ENCODE peak calls at places on chromosomes 13 and 19, in ten cellular contexts. One of them, this sample, is unnamed.

GRCh38 chr19:13115936-13116281 is 631 bp downstream of the TRMT1 start:
- DNase-seq in breast epithelium: no peak
- DNase-seq in vagina: no peak
- DNase-seq in suprapubic skin: no peak
- DNase-seq in upper lobe of left lung: no peak
- DNase-seq in lower leg skin: no peak
- DNase-seq in tibial nerve: no peak
- DNase-seq in stomach: no peak
- DNase-seq in body of pancreas: no peak
- DNase-seq in IMR-90: no peak
- DNase-seq in this sample: no peak

GRCh38 chr13:45015300-45015699 is 26.0 kb downstream of the GPALPP1 start:
- DNase-seq in lower leg skin: no peak
- DNase-seq in stomach: no peak
- DNase-seq in IMR-90: peak; percentile 73
- DNase-seq in tibial nerve: no peak
- DNase-seq in body of pancreas: no peak
- DNase-seq in breast epithelium: no peak
- DNase-seq in suprapubic skin: no peak
- DNase-seq in upper lobe of left lung: no peak
- DNase-seq in vagina: no peak
- DNase-seq in this sample: no peak

GRCh38 chr19:1189419-1189818 is 15.4 kb upstream of the SBNO2 start:
- DNase-seq in lower leg skin: no peak
- DNase-seq in tibial nerve: no peak
- DNase-seq in body of pancreas: no peak
- DNase-seq in vagina: no peak
- DNase-seq in IMR-90: peak; percentile 35
- DNase-seq in suprapubic skin: no peak
- DNase-seq in upper lobe of left lung: peak; percentile 77
- DNase-seq in breast epithelium: no peak
- DNase-seq in stomach: no peak
- DNase-seq in this sample: no peak

GRCh38 chr19:55300821-55301458 is 17.1 kb downstream of the BRSK1 start:
- DNase-seq in vagina: no peak
- DNase-seq in stomach: no peak
- DNase-seq in upper lobe of left lung: no peak
- DNase-seq in IMR-90: no peak
- DNase-seq in body of pancreas: no peak
- DNase-seq in suprapubic skin: no peak
- DNase-seq in lower leg skin: no peak
- DNase-seq in breast epithelium: no peak
- DNase-seq in tibial nerve: no peak
- DNase-seq in this sample: no peak

GRCh38 chr13:60019119-60019993 is 144.4 kb downstream of the DIAPH3 start:
- DNase-seq in tibial nerve: no peak
- DNase-seq in body of pancreas: no peak
- DNase-seq in IMR-90: peak; percentile 40
- DNase-seq in suprapubic skin: no peak
- DNase-seq in stomach: no peak
- DNase-seq in vagina: no peak
- DNase-seq in upper lobe of left lung: no peak
- DNase-seq in breast epithelium: no peak
- DNase-seq in lower leg skin: no peak
- DNase-seq in this sample: no peak

GRCh38 chr13:64925284-64925683 is 2304.9 kb downstream of the PCDH9 start:
- DNase-seq in stomach: no peak
- DNase-seq in breast epithelium: no peak
- DNase-seq in tibial nerve: no peak
- DNase-seq in vagina: no peak
- DNase-seq in upper lobe of left lung: no peak
- DNase-seq in lower leg skin: no peak
- DNase-seq in suprapubic skin: no peak
- DNase-seq in body of pancreas: no peak
- DNase-seq in IMR-90: peak; percentile 19
- DNase-seq in this sample: no peak

GRCh38 chr19:7488736-7489353 is at the start of gene PEX11G:
- DNase-seq in lower leg skin: peak; percentile 98
- DNase-seq in upper lobe of left lung: peak; percentile 92
- DNase-seq in stomach: peak; percentile 96
- DNase-seq in body of pancreas: peak; percentile 94
- DNase-seq in suprapubic skin: peak; percentile 93
- DNase-seq in IMR-90: peak; percentile 81
- DNase-seq in breast epithelium: peak; percentile 82
- DNase-seq in vagina: no peak
- DNase-seq in tibial nerve: peak; percentile 86
- DNase-seq in this sample: peak; percentile 91

GRCh38 chr13:52713894-52714293 is 25.7 kb downstream of the CNMD start:
- DNase-seq in IMR-90: no peak
- DNase-seq in stomach: no peak
- DNase-seq in tibial nerve: peak; percentile 54
- DNase-seq in vagina: no peak
- DNase-seq in lower leg skin: no peak
- DNase-seq in upper lobe of left lung: peak; percentile 60
- DNase-seq in suprapubic skin: no peak
- DNase-seq in breast epithelium: peak; percentile 20
- DNase-seq in body of pancreas: peak; percentile 7
- DNase-seq in this sample: no peak

GRCh38 chr19:12698138-12698537 is 1.7 kb upstream of the FBXW9 start:
- DNase-seq in stomach: no peak
- DNase-seq in vagina: no peak
- DNase-seq in breast epithelium: no peak
- DNase-seq in lower leg skin: no peak
- DNase-seq in IMR-90: no peak
- DNase-seq in suprapubic skin: no peak
- DNase-seq in tibial nerve: no peak
- DNase-seq in body of pancreas: no peak
- DNase-seq in upper lobe of left lung: no peak
- DNase-seq in this sample: no peak

GRCh38 chr19:44988896-44989563 is 12.2 kb upstream of the RELB start:
- DNase-seq in suprapubic skin: no peak
- DNase-seq in IMR-90: peak; percentile 62
- DNase-seq in tibial nerve: peak; percentile 41
- DNase-seq in stomach: peak; percentile 74
- DNase-seq in breast epithelium: no peak
- DNase-seq in vagina: no peak
- DNase-seq in body of pancreas: peak; percentile 73
- DNase-seq in lower leg skin: peak; percentile 89
- DNase-seq in upper lobe of left lung: peak; percentile 54
- DNase-seq in this sample: peak; percentile 68

DNA sequence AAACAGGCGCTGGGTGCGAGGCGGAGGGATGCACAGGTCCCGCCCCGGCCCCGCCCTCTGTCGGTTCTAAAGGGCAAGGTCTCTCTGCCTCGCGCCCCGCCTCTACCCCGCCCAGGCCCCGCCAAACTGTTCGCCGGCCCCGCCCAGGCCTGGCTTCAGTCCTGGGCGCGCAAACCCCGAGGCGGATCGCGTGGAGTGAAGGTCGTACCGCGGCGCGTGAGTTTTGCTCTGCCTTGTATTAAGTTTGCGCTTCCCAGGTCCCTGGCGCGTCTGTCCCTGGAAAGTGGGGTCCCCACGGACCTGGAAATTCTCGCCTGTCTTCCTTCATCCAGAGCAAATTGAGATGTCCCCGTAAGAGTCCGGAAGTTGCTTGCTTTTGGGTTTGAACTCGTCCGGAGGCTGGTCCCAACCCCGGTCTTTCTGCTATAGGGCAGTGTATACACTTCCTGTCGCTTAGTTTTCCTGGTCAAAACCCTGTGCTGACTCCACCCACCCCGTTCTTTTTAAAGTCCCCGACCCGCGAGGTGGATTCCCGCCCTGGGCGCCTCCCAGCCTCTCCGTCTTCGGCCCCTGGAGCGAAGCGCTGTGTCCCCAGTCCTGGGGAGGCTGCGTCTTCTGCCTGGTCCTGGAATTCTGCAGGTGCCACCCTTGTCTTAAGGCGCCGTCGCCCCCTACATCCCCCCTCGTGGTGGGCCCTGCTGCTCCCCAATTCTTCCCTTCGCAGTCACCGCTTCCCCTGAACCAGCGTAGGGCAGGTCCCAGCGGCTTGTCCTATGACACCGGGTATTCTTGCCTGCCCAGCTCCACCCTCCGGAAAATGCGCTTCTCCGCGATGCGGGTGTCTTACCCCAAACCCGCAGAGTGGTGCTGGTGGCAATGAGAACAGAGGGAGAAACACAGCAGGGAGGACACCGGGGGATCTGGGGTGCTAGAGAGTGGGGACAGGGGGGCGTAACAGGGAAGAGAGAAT is 8.6 kb downstream of the ZNF808 start:
- DNase-seq in vagina: no peak
- DNase-seq in breast epithelium: peak; percentile 78
- DNase-seq in suprapubic skin: peak; percentile 93
- DNase-seq in stomach: peak; percentile 74
- DNase-seq in IMR-90: peak; percentile 61
- DNase-seq in lower leg skin: peak; percentile 97
- DNase-seq in upper lobe of left lung: peak; percentile 87
- DNase-seq in tibial nerve: peak; percentile 79
- DNase-seq in body of pancreas: peak; percentile 66
- DNase-seq in this sample: peak; percentile 76
- TF ChIP-seq POLR2A in vagina: peak; percentile 26
- TF ChIP-seq POLR2A in breast epithelium: no peak
- TF ChIP-seq POLR2A in suprapubic skin: no peak
- TF ChIP-seq POLR2A in stomach: no peak
- TF ChIP-seq POLR2A in IMR-90: no peak
- TF ChIP-seq POLR2A in lower leg skin: no peak
- TF ChIP-seq POLR2A in upper lobe of left lung: no peak
- TF ChIP-seq POLR2A in tibial nerve: no peak
- TF ChIP-seq POLR2A in body of pancreas: peak; percentile 21
- TF ChIP-seq POLR2A in this sample: no peak

GRCh38 chr13:96091932-96092253 is 2.0 kb downstream of the HS6ST3 start:
- DNase-seq in suprapubic skin: no peak
- DNase-seq in lower leg skin: no peak
- DNase-seq in IMR-90: no peak
- DNase-seq in stomach: no peak
- DNase-seq in vagina: no peak
- DNase-seq in breast epithelium: no peak
- DNase-seq in upper lobe of left lung: no peak
- DNase-seq in body of pancreas: no peak
- DNase-seq in tibial nerve: no peak
- DNase-seq in this sample: no peak
- H3K4me3 ChIP-seq in suprapubic skin: peak overlapping the region; percentile 63
- H3K4me3 ChIP-seq in lower leg skin: no peak overlapping the region
- H3K4me3 ChIP-seq in IMR-90: no peak overlapping the region
- H3K4me3 ChIP-seq in stomach: peak overlapping the region; percentile 63
- H3K4me3 ChIP-seq in vagina: no peak overlapping the region
- H3K4me3 ChIP-seq in breast epithelium: peak overlapping the region; percentile 46
- H3K4me3 ChIP-seq in upper lobe of left lung: no peak overlapping the region
- H3K4me3 ChIP-seq in body of pancreas: no peak overlapping the region
- H3K4me3 ChIP-seq in tibial nerve: no peak overlapping the region
- H3K4me3 ChIP-seq in this sample: no peak overlapping the region

GRCh38 chr19:32877977-32878745 is 8.6 kb upstream of the SLC7A9 start:
- DNase-seq in body of pancreas: no peak
- DNase-seq in lower leg skin: peak; percentile 37
- DNase-seq in suprapubic skin: no peak
- DNase-seq in tibial nerve: no peak
- DNase-seq in IMR-90: no peak
- DNase-seq in vagina: no peak
- DNase-seq in upper lobe of left lung: no peak
- DNase-seq in stomach: peak; percentile 19
- DNase-seq in breast epithelium: peak; percentile 11
- DNase-seq in this sample: no peak
- TF ChIP-seq POLR2A in body of pancreas: no peak
- TF ChIP-seq POLR2A in lower leg skin: no peak
- TF ChIP-seq POLR2A in suprapubic skin: no peak
- TF ChIP-seq POLR2A in tibial nerve: no peak
- TF ChIP-seq POLR2A in IMR-90: no peak
- TF ChIP-seq POLR2A in vagina: no peak
- TF ChIP-seq POLR2A in upper lobe of left lung: no peak
- TF ChIP-seq POLR2A in stomach: no peak
- TF ChIP-seq POLR2A in breast epithelium: no peak
- TF ChIP-seq POLR2A in this sample: no peak

GRCh38 chr19:10416083-10416379 is 4.3 kb upstream of the PDE4A start:
- DNase-seq in body of pancreas: no peak
- DNase-seq in lower leg skin: no peak
- DNase-seq in breast epithelium: no peak
- DNase-seq in tibial nerve: no peak
- DNase-seq in vagina: no peak
- DNase-seq in IMR-90: no peak
- DNase-seq in upper lobe of left lung: no peak
- DNase-seq in stomach: no peak
- DNase-seq in suprapubic skin: no peak
- DNase-seq in this sample: no peak
- H3K4me3 ChIP-seq in body of pancreas: no peak overlapping the region
- H3K4me3 ChIP-seq in lower leg skin: peak overlapping the region; percentile 11
- H3K4me3 ChIP-seq in breast epithelium: peak overlapping the region; percentile 48
- H3K4me3 ChIP-seq in tibial nerve: peak overlapping the region; percentile 19
- H3K4me3 ChIP-seq in vagina: peak overlapping the region; percentile 38
- H3K4me3 ChIP-seq in IMR-90: peak overlapping the region; percentile 59
- H3K4me3 ChIP-seq in upper lobe of left lung: peak overlapping the region; percentile 56
- H3K4me3 ChIP-seq in stomach: peak overlapping the region; percentile 51
- H3K4me3 ChIP-seq in suprapubic skin: peak overlapping the region; percentile 46
- H3K4me3 ChIP-seq in this sample: peak overlapping the region; percentile 56

DNA sequence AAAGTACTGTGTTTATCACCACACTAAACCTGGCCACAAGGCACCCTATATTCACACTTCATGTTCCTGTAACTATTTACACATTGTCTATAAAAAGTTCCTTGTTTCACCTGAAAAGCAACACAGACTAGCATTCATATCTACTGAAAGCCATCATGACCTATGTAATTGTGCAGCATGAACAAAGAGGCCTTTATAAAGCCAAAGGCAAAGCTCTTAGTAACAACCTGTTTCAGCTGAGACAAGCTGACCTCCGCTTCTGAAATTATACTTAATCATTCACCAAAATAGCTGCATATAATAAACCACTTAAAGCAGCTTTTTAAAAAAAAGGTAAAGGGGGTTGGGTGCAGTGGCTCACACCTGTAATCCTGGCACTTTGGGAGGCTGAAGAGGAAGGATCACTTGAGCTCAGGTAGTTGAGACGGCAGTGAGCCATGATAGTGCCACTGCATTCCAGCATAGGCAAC is 106.3 kb downstream of the SLC25A15 start:
- DNase-seq in lower leg skin: no peak
- DNase-seq in tibial nerve: no peak
- DNase-seq in IMR-90: no peak
- DNase-seq in suprapubic skin: no peak
- DNase-seq in upper lobe of left lung: peak; percentile 26
- DNase-seq in body of pancreas: peak; percentile 8
- DNase-seq in stomach: no peak
- DNase-seq in breast epithelium: no peak
- DNase-seq in vagina: no peak
- DNase-seq in this sample: no peak
- TF ChIP-seq POLR2A in lower leg skin: no peak
- TF ChIP-seq POLR2A in tibial nerve: no peak
- TF ChIP-seq POLR2A in IMR-90: no peak
- TF ChIP-seq POLR2A in suprapubic skin: no peak
- TF ChIP-seq POLR2A in upper lobe of left lung: no peak
- TF ChIP-seq POLR2A in body of pancreas: no peak
- TF ChIP-seq POLR2A in stomach: no peak
- TF ChIP-seq POLR2A in breast epithelium: no peak
- TF ChIP-seq POLR2A in vagina: no peak
- TF ChIP-seq POLR2A in this sample: no peak

DNA sequence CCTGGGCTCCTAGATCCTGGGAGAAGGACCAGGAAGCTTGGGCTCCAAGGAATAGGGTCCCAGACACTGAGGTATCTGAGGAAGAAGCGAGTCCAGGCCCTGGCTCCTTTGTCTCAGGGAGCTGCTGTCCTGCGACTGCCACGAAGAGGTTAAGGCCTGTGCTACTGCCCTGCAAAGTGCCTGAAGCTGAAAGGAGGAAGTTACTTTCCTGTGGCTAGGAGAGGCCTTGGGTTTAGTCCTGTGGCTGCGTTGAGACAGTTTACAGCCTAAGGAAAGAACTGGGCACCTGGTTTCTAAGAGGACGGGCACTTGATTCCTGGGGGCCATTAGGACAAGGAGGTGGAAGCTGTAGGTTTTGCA is 2.8 kb downstream of the MYADM start:
- DNase-seq in suprapubic skin: peak; percentile 72
- DNase-seq in stomach: peak; percentile 60
- DNase-seq in breast epithelium: no peak
- DNase-seq in lower leg skin: no peak
- DNase-seq in IMR-90: no peak
- DNase-seq in upper lobe of left lung: peak; percentile 70
- DNase-seq in vagina: no peak
- DNase-seq in body of pancreas: peak; percentile 41
- DNase-seq in tibial nerve: no peak
- DNase-seq in this sample: peak; percentile 64
- H3K4me3 ChIP-seq in suprapubic skin: peak overlapping the region; percentile 80
- H3K4me3 ChIP-seq in stomach: peak overlapping the region; percentile 80
- H3K4me3 ChIP-seq in breast epithelium: peak overlapping the region; percentile 93
- H3K4me3 ChIP-seq in lower leg skin: no peak overlapping the region
- H3K4me3 ChIP-seq in IMR-90: peak overlapping the region; percentile 13
- H3K4me3 ChIP-seq in upper lobe of left lung: peak overlapping the region; percentile 83
- H3K4me3 ChIP-seq in vagina: no peak overlapping the region
- H3K4me3 ChIP-seq in body of pancreas: no peak overlapping the region
- H3K4me3 ChIP-seq in tibial nerve: no peak overlapping the region
- H3K4me3 ChIP-seq in this sample: no peak overlapping the region

This sample was measured in right lobe of liver.